ENCODE peak calls at places on chromosomes 5 and 9, in five cellular contexts. D is GM12891, P is HepG2, F is GM12878, C is K562. T is an unnamed sample.

GRCh38 chr5:139677404-139678282 is 29.5 kb downstream of the CXXC5 start:
- DNase-seq in P (no peak), F (no peak), C (no peak), D (no peak), T (no peak)

GRCh38 chr9:109557481-109557880 is 59.4 kb upstream of the PTPN3 start:
- DNase-seq in D (no peak), C (no peak), F (no peak), P (no peak), T (no peak)

GRCh38 chr5:154205441-154206117 is 15.0 kb downstream of the GALNT10 start:
- DNase-seq in P (no peak), C (no peak), D (no peak), F (no peak), T (no peak)

GRCh38 chr9:4541848-4542247 is 51.6 kb downstream of the SLC1A1 start:
- DNase-seq in D (no peak), P (no peak), C (no peak), F (no peak), T (no peak)

GRCh38 chr9:130522233-130522808 is 57.1 kb upstream of the FUBP3 start:
- DNase-seq in D (no peak), C (peak), P (no peak), F (no peak), T (no peak)

GRCh38 chr5:178386532-178386931 is 153.9 kb upstream of the PHYKPL start:
- DNase-seq in C (no peak), D (no peak), P (no peak), F (no peak), T (no peak)

GRCh38 chr5:75055727-75056144 is 3.4 kb upstream of the GCNT4 start:
- DNase-seq in P (peak), C (no peak), D (no peak), F (no peak), T (peak)

GRCh38 chr9:31608881-31609280 is 775.6 kb upstream of the ACO1 start:
- DNase-seq in D (no peak), F (no peak), C (no peak), P (no peak), T (no peak)

GRCh38 chr5:54558362-54558761 is 40.8 kb downstream of the SNX18 start:
- DNase-seq in D (no peak), C (no peak), P (no peak), F (no peak), T (no peak)

GRCh38 chr5:167639213-167639612 is 652.2 kb upstream of the WWC1 start:
- DNase-seq in P (no peak), F (no peak), D (no peak), C (no peak), T (no peak)

GRCh38 chr5:135034186-135034962 is at the start of gene PITX1:
- DNase-seq in F (no peak), C (peak), P (peak), D (no peak), T (peak)

GRCh38 chr5:80140496-80140895 is 105.3 kb downstream of the THBS4 start:
- DNase-seq in D (no peak), C (no peak), F (no peak), P (no peak), T (no peak)

GRCh38 chr9:123749580-123750202 is 180.2 kb downstream of the DENND1A start:
- DNase-seq in P (no peak), F (peak), D (peak), C (peak), T (no peak)

GRCh38 chr9:34046784-34047379 is 1.8 kb downstream of the UBAP2 start:
- DNase-seq in C (no peak), P (no peak), D (no peak), F (peak), T (no peak)

GRCh38 chr5:140148508-140148907 is 22.8 kb downstream of the IGIP start:
- DNase-seq in P (peak), D (no peak), C (no peak), F (no peak), T (peak)

GRCh38 chr5:154701181-154701580 is 54.0 kb upstream of the LARP1 start:
- DNase-seq in C (no peak), P (peak), F (no peak), D (no peak), T (no peak)

GRCh38 chr5:128905225-128906110 is 59.8 kb upstream of the SLC27A6 start:
- DNase-seq in P (peak), D (peak), F (no peak), C (peak), T (no peak)

GRCh38 chr9:2024888-2025781 is 10.0 kb downstream of the SMARCA2 start:
- DNase-seq in C (no peak), F (no peak), D (no peak), P (no peak), T (no peak)

GRCh38 chr5:93915142-93915553 is 173.7 kb upstream of the POU5F2 start:
- DNase-seq in P (peak), D (no peak), C (peak), F (peak), T (no peak)

GRCh38 chr5:33299621-33300208 is 141.1 kb upstream of the TARS1 start:
- DNase-seq in D (no peak), C (no peak), F (peak), P (no peak), T (no peak)
- TF ChIP-seq TAF1 in D (no peak), C (no peak), F (no peak), P (no peak), T (no peak)

GRCh38 chr5:112685386-112685785 is 52.3 kb upstream of the APC start:
- DNase-seq in P (no peak), C (no peak), F (no peak), D (no peak), T (no peak)

GRCh38 chr5:112684121-112684520 is 53.6 kb upstream of the APC start:
- DNase-seq in F (peak), P (no peak), D (no peak), C (no peak), T (no peak)

GRCh38 chr5:112684737-112685136 is 52.9 kb upstream of the APC start:
- DNase-seq in C (no peak), F (no peak), P (no peak), D (no peak), T (no peak)

GRCh38 chr5:112682621-112683061 is 55.0 kb upstream of the APC start:
- DNase-seq in C (no peak), F (no peak), D (no peak), P (no peak), T (no peak)

GRCh38 chr5:112681481-112681908 is 56.2 kb upstream of the APC start:
- DNase-seq in D (no peak), F (peak), C (no peak), P (no peak), T (no peak)
- TF ChIP-seq TAF1 in D (no peak), F (no peak), C (no peak), P (no peak), T (no peak)

DNA sequence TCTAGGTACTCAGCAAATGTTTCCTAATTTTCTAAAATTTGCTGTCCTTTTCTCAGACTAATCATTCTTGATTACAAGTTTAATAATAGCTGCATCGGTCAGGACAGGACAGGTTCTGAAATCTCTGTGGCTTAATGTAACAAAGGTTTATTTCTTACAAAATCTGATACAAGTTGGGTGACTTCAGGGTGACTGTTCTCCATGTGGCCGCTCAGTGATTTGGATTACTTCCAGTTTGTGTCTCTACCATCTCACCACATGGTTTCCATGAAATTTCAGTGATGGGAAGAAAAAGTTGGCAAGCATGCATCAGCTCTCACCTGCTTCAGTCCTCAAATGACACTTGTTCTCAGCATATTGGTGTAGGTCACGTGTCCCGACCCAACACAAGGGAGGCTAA is 7.9 kb upstream of the TMEM268 start:
- DNase-seq in D (no peak), F (no peak), P (no peak), C (no peak), T (no peak)
- TF ChIP-seq TAF1 in D (no peak), F (no peak), P (no peak), C (no peak), T (no peak)

GRCh38 chr5:149621415-149622098 is 40.3 kb downstream of the ARHGEF37 start:
- DNase-seq in P (peak), F (no peak), D (no peak), C (no peak), T (no peak)

GRCh38 chr5:149617760-149618306 is 36.5 kb downstream of the ARHGEF37 start:
- DNase-seq in C (no peak), F (peak), D (no peak), P (no peak), T (no peak)

GRCh38 chr5:149615976-149616375 is 34.7 kb downstream of the ARHGEF37 start:
- DNase-seq in F (no peak), D (no peak), C (no peak), P (no peak), T (no peak)

GRCh38 chr5:149616727-149617284 is 35.5 kb downstream of the ARHGEF37 start:
- DNase-seq in F (peak), C (no peak), D (no peak), P (no peak), T (no peak)

GRCh38 chr5:149618581-149619248 is 37.4 kb downstream of the ARHGEF37 start:
- DNase-seq in C (peak), D (peak), F (peak), P (peak), T (peak)
- TF ChIP-seq TAF1 in C (no peak), D (no peak), F (no peak), P (no peak), T (no peak)

DNA sequence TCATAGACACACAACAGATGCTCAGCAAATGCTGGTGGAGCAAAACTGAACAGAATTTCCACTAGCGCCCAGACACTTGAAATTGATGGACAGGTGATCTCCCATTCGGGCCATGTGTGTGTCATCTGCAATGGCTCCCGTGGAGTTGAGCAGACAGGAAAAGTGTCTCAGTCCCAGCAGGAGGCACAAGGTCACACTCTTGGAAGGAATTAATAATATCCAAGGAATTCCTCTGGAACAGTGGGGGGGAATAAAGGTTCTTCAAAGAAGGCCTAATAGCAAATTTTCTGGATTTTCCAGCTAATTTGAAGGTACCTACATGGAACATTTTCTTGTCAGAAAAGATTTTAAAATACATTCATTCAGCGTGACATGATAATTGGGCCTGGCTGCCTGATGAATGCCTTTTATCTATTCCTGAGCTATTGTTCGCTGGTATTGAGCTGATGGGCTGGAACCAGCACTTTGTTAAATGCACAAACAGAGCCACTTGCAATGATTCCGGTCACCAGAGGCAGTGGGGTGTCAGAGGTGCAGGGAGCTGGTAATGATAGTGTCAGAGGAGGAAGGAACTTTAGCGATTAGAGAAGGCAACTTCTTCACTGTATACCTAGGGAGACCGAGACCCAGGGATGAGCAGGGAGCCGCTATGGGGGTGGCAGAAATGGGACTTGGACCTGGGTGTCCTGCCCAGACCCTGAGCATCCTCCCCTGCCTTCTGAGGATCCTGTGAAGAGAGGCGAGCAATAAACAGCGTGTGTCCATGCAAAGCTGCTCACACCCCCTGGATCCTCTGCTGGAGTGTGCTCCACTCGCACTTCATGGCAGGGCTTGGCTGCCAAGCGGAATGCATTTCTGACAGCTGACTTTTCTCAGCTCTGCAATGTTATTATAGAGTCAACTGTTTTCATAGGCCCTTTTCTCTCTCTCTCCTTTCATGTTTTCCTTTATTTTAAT is 31.3 kb upstream of the ALDH1B1 start:
- DNase-seq in F (no peak), D (no peak), C (no peak), P (no peak), T (no peak)
- TF ChIP-seq TAF1 in F (no peak), D (no peak), C (no peak), P (no peak), T (no peak)